ENCODE peak calls at places on chromosomes 11 and 22, in seven cellular contexts. P is NCI-H345; V is HS-5; R is central memory CD4-positive, alpha-beta T cell; Q is left ventricle myocardium superior; H is renal cortical epithelial cell; X is GM06990. U is an unnamed sample.

GRCh38 chr11:96109265-96110030 is 185.5 kb upstream of the MTMR2 start:
- DNase-seq in P (no peak), V (no peak), R (no peak), Q (no peak), H (no peak), X (no peak), U (no peak)

GRCh38 chr11:23280088-23280487 is 419.8 kb upstream of the CCDC179 start:
- DNase-seq in P (no peak), V (no peak), R (no peak), Q (no peak), H (no peak), X (no peak), U (no peak)

GRCh38 chr11:69010361-69010891 is 2.6 kb downstream of the MRGPRF start:
- DNase-seq in P (no peak), V (no peak), R (no peak), Q (no peak), H (no peak), X (no peak), U (no peak)

GRCh38 chr11:18394928-18395734 is 768 bp downstream of the LDHA start:
- DNase-seq in P (peak; percentile 56), V (no peak), R (no peak), Q (peak; percentile 52), H (no peak), X (peak; percentile 39), U (no peak)

GRCh38 chr11:23570828-23571227 is 710.6 kb upstream of the CCDC179 start:
- DNase-seq in P (no peak), V (peak; percentile 49), R (no peak), Q (no peak), H (no peak), X (no peak), U (no peak)

GRCh38 chr11:78414321-78415051 is 3.1 kb downstream of the GAB2 start:
- DNase-seq in P (peak; percentile 8), V (no peak), R (peak; percentile 12), Q (no peak), H (peak; percentile 32), X (no peak), U (no peak)

GRCh38 chr11:3222003-3222855 is 3.6 kb upstream of the MRGPRG start:
- DNase-seq in P (no peak), V (no peak), R (no peak), Q (no peak), H (no peak), X (no peak), U (no peak)

GRCh38 chr11:44538375-44539054 is 26.9 kb upstream of the CD82 start:
- DNase-seq in P (peak; percentile 74), V (peak; percentile 24), R (peak; percentile 50), Q (peak; percentile 86), H (peak; percentile 31), X (peak; percentile 43), U (peak; percentile 35)

GRCh38 chr11:102293873-102294601 is 23.2 kb upstream of the BIRC3 start:
- DNase-seq in P (peak; percentile 25), V (no peak), R (peak; percentile 66), Q (no peak), H (peak; percentile 79), X (peak; percentile 68), U (peak; percentile 69)

GRCh38 chr11:296976-297665 is 2.2 kb downstream of the IFITM5 start:
- DNase-seq in P (no peak), V (no peak), R (no peak), Q (peak; percentile 36), H (no peak), X (no peak), U (no peak)

GRCh38 chr11:7572001-7572712 is 58.4 kb downstream of the PPFIBP2 start:
- DNase-seq in P (no peak), V (no peak), R (no peak), Q (no peak), H (no peak), X (no peak), U (no peak)

GRCh38 chr22:39634530-39635399 is 64.2 kb downstream of the CACNA1I start:
- DNase-seq in P (no peak), V (peak; percentile 82), R (no peak), Q (no peak), H (peak; percentile 88), X (no peak), U (no peak)

GRCh38 chr11:79043726-79044125 is 397.1 kb downstream of the TENM4 start:
- DNase-seq in P (no peak), V (no peak), R (no peak), Q (no peak), H (no peak), X (no peak), U (no peak)

GRCh38 chr11:113715882-113716625 is 9.9 kb upstream of the TMPRSS5 start:
- DNase-seq in P (no peak), V (no peak), R (no peak), Q (no peak), H (no peak), X (no peak), U (no peak)

GRCh38 chr11:89477175-89477574 is 14.0 kb downstream of the NOX4 start:
- DNase-seq in P (no peak), V (no peak), R (no peak), Q (no peak), H (peak; percentile 40), X (no peak), U (no peak)

GRCh38 chr11:46050065-46050464 is 71.2 kb downstream of the PHF21A start:
- DNase-seq in P (no peak), V (peak; percentile 37), R (no peak), Q (peak; percentile 31), H (peak; percentile 86), X (no peak), U (no peak)

GRCh38 chr11:112459001-112459400 is 198.3 kb upstream of the PLET1 start:
- DNase-seq in P (no peak), V (no peak), R (no peak), Q (no peak), H (no peak), X (no peak), U (no peak)

GRCh38 chr11:64607381-64608259 is 16.6 kb downstream of the SLC22A12 start:
- DNase-seq in P (no peak), V (no peak), R (no peak), Q (peak; percentile 56), H (no peak), X (no peak), U (no peak)

GRCh38 chr22:25637032-25637431 is 72.6 kb downstream of the GRK3 start:
- DNase-seq in P (no peak), V (no peak), R (no peak), Q (no peak), H (no peak), X (no peak), U (no peak)

GRCh38 chr11:40328890-40329617 is 1130.4 kb downstream of the LRRC4C start:
- DNase-seq in P (peak; percentile 26), V (peak; percentile 100), R (no peak), Q (no peak), H (peak; percentile 100), X (no peak), U (no peak)

GRCh38 chr11:22089609-22090008 is 103.3 kb upstream of the ANO5 start:
- DNase-seq in P (no peak), V (no peak), R (no peak), Q (no peak), H (no peak), X (no peak), U (no peak)

GRCh38 chr11:15967166-15967565 is 389.2 kb downstream of the SOX6 start:
- DNase-seq in P (peak; percentile 19), V (no peak), R (no peak), Q (no peak), H (peak; percentile 73), X (no peak), U (no peak)

GRCh38 chr22:37431366-37431765 is 4.1 kb upstream of the ELFN2 start:
- DNase-seq in P (no peak), V (no peak), R (no peak), Q (peak; percentile 6), H (peak; percentile 78), X (no peak), U (no peak)